ENCODE peak calls at places on chromosomes 5 and 9, in nine cellular contexts. R is tibial artery; C is transverse colon; E is fibroblast of lung; J is spleen; U is astrocyte; P is CD8-positive, alpha-beta memory T cell; S is Panc1; D is epithelial cell of esophagus. H is an unnamed sample.

GRCh38 chr5:80960531-80961375 is 590 bp downstream of the RASGRF2 start:
- DNase-seq in R (no peak), C (peak), E (peak), J (peak), U (no peak), P (peak), S (no peak), D (peak), H (peak)

GRCh38 chr9:72695365-72695764 is 174.0 kb downstream of the TMC1 start:
- DNase-seq in R (no peak), C (no peak), E (no peak), J (no peak), U (no peak), P (no peak), S (no peak), D (peak), H (no peak)

GRCh38 chr5:158599132-158599531 is 500.6 kb downstream of the EBF1 start:
- DNase-seq in R (no peak), C (no peak), E (peak), J (no peak), U (peak), P (no peak), S (no peak), D (peak), H (no peak)

GRCh38 chr5:135141303-135142268 is 107.6 kb upstream of the PITX1 start:
- DNase-seq in R (no peak), C (no peak), E (no peak), J (no peak), U (peak), P (no peak), S (no peak), D (peak), H (no peak)

GRCh38 chr9:92642041-92642451 is 27.9 kb downstream of the IPPK start:
- DNase-seq in R (no peak), C (no peak), E (no peak), J (peak), U (no peak), P (no peak), S (no peak), D (no peak), H (no peak)

GRCh38 chr5:56725709-56726108 is 89.6 kb upstream of the MAP3K1 start:
- DNase-seq in R (no peak), C (no peak), E (peak), J (no peak), U (no peak), P (no peak), S (no peak), D (no peak), H (no peak)

GRCh38 chr9:136856541-136857141 is 4.5 kb downstream of the MAMDC4 start:
- DNase-seq in R (no peak), C (peak), E (no peak), J (peak), U (no peak), P (no peak), S (no peak), D (no peak), H (no peak)

GRCh38 chr5:151477106-151477505 is 29.7 kb downstream of the SLC36A1 start:
- DNase-seq in R (no peak), C (no peak), E (peak), J (no peak), U (no peak), P (no peak), S (no peak), D (peak), H (no peak)

GRCh38 chr9:36486454-36486932 is 86.2 kb upstream of the MELK start:
- DNase-seq in R (peak), C (peak), E (no peak), J (no peak), U (no peak), P (no peak), S (no peak), D (peak), H (no peak)

GRCh38 chr9:31753756-31754155 is 630.7 kb upstream of the ACO1 start:
- DNase-seq in R (no peak), C (no peak), E (no peak), J (no peak), U (no peak), P (no peak), S (no peak), D (no peak), H (no peak)

GRCh38 chr9:74760031-74760700 is 127.6 kb downstream of the TRPM6 start:
- DNase-seq in R (no peak), C (no peak), E (peak), J (no peak), U (peak), P (no peak), S (no peak), D (peak), H (no peak)

GRCh38 chr9:129630967-129631672 is 5.2 kb downstream of the NTMT1 start:
- DNase-seq in R (no peak), C (no peak), E (no peak), J (no peak), U (peak), P (no peak), S (no peak), D (peak), H (no peak)

GRCh38 chr9:26058111-26058895 is 380.1 kb upstream of the TUSC1 start:
- DNase-seq in R (no peak), C (no peak), E (no peak), J (no peak), U (peak), P (no peak), S (no peak), D (peak), H (no peak)

GRCh38 chr9:115694014-115694413 is 459.6 kb upstream of the PAPPA start:
- DNase-seq in R (no peak), C (peak), E (peak), J (no peak), U (peak), P (no peak), S (no peak), D (peak), H (no peak)

GRCh38 chr5:108788142-108788541 is 40.4 kb downstream of the FER start:
- DNase-seq in R (peak), C (peak), E (peak), J (no peak), U (no peak), P (no peak), S (no peak), D (no peak), H (no peak)

GRCh38 chr9:530681-531080 is 310.8 kb upstream of the DMRT1 start:
- DNase-seq in R (peak), C (no peak), E (no peak), J (no peak), U (peak), P (no peak), S (no peak), D (peak), H (no peak)

GRCh38 chr5:129094087-129094923 is at the start of gene ISOC1:
- DNase-seq in R (peak), C (peak), E (peak), J (peak), U (peak), P (peak), S (peak), D (peak), H (peak)

GRCh38 chr5:60260658-60261057 is 367.1 kb upstream of the PDE4D start:
- DNase-seq in R (no peak), C (no peak), E (no peak), J (no peak), U (no peak), P (no peak), S (no peak), D (no peak), H (no peak)

GRCh38 chr5:14286574-14287399 is 143.6 kb downstream of the TRIO start:
- DNase-seq in R (no peak), C (no peak), E (no peak), J (no peak), U (no peak), P (no peak), S (no peak), D (no peak), H (no peak)

GRCh38 chr5:132905938-132906337 is 32.5 kb downstream of the LEAP2 start:
- DNase-seq in R (no peak), C (no peak), E (peak), J (no peak), U (no peak), P (no peak), S (no peak), D (peak), H (no peak)

GRCh38 chr9:114070188-114071103 is 7.7 kb downstream of the AMBP start:
- DNase-seq in R (no peak), C (no peak), E (no peak), J (peak), U (no peak), P (no peak), S (no peak), D (no peak), H (no peak)

GRCh38 chr9:133506653-133507038 is 18.1 kb downstream of the MYMK start:
- DNase-seq in R (peak), C (no peak), E (peak), J (no peak), U (peak), P (no peak), S (peak), D (no peak), H (no peak)

GRCh38 chr5:66808663-66809062 is 212.5 kb downstream of the MAST4 start:
- DNase-seq in R (no peak), C (no peak), E (no peak), J (no peak), U (no peak), P (no peak), S (no peak), D (no peak), H (no peak)

GRCh38 chr9:21029661-21030060 is 1.8 kb downstream of the HACD4 start:
- DNase-seq in R (no peak), C (no peak), E (no peak), J (no peak), U (no peak), P (no peak), S (no peak), D (no peak), H (no peak)

GRCh38 chr9:21031091-21031817 is at the start of gene HACD4:
- DNase-seq in R (peak), C (peak), E (peak), J (peak), U (peak), P (peak), S (no peak), D (peak), H (peak)

GRCh38 chr9:21030389-21031035 is 928 bp downstream of the HACD4 start:
- DNase-seq in R (no peak), C (no peak), E (peak), J (no peak), U (peak), P (no peak), S (no peak), D (peak), H (no peak)

GRCh38 chr9:21028476-21028875 is 3.0 kb downstream of the HACD4 start:
- DNase-seq in R (no peak), C (no peak), E (peak), J (no peak), U (no peak), P (no peak), S (no peak), D (no peak), H (no peak)

DNA sequence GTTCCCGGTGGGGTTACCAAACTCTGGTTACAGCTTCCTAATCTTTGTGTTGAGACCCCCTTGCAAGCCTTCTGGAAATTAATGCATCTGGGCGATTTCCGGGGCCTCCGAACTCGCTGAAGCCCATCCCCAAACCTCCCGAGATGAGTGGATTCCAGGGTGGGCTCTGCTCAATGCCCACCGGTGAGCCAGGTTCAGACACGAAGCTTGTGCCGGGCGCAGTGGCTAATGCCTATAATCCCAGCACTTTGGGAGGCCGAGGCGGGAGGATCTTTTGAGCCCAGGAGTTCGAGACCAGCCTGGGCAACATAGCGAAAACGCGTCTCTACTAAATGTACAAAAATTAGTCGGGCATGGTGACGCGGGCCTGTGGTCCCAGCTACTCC is 371 bp upstream of the HACD4 start:
- DNase-seq in R (no peak), C (no peak), E (no peak), J (no peak), U (no peak), P (no peak), S (no peak), D (no peak), H (no peak)
- H3K4me3 ChIP-seq in R (peak), C (peak), E (peak), J (peak), U (peak), P (peak), S (peak), D (peak), H (peak)

GRCh38 chr5:16737620-16738364 is 121.0 kb upstream of the RETREG1 start:
- DNase-seq in R (no peak), C (peak), E (no peak), J (no peak), U (no peak), P (no peak), S (no peak), D (no peak), H (no peak)
- H3K4me3 ChIP-seq in R (no peak), C (peak), E (no peak), J (no peak), U (no peak), P (no peak), S (no peak), D (peak), H (no peak)

GRCh38 chr5:95619096-95619495 is 791 bp upstream of the GPR150 start:
- DNase-seq in R (no peak), C (no peak), E (no peak), J (no peak), U (peak), P (no peak), S (no peak), D (no peak), H (no peak)

GRCh38 chr5:95619518-95620029 is 313 bp upstream of the GPR150 start:
- DNase-seq in R (no peak), C (no peak), E (no peak), J (no peak), U (no peak), P (no peak), S (no peak), D (no peak), H (no peak)

GRCh38 chr5:95620030-95620869 is at the start of gene GPR150:
- DNase-seq in R (no peak), C (peak), E (no peak), J (peak), U (peak), P (peak), S (no peak), D (peak), H (peak)

GRCh38 chr5:95621839-95622629 is 2.1 kb downstream of the GPR150 start:
- DNase-seq in R (no peak), C (peak), E (no peak), J (no peak), U (no peak), P (peak), S (no peak), D (no peak), H (peak)

GRCh38 chr5:95620870-95621838 is 1.3 kb downstream of the GPR150 start:
- DNase-seq in R (no peak), C (peak), E (no peak), J (peak), U (no peak), P (peak), S (no peak), D (peak), H (no peak)
- H3K4me3 ChIP-seq in R (peak), C (peak), E (peak), J (peak), U (peak), P (peak), S (peak), D (peak), H (peak)

DNA sequence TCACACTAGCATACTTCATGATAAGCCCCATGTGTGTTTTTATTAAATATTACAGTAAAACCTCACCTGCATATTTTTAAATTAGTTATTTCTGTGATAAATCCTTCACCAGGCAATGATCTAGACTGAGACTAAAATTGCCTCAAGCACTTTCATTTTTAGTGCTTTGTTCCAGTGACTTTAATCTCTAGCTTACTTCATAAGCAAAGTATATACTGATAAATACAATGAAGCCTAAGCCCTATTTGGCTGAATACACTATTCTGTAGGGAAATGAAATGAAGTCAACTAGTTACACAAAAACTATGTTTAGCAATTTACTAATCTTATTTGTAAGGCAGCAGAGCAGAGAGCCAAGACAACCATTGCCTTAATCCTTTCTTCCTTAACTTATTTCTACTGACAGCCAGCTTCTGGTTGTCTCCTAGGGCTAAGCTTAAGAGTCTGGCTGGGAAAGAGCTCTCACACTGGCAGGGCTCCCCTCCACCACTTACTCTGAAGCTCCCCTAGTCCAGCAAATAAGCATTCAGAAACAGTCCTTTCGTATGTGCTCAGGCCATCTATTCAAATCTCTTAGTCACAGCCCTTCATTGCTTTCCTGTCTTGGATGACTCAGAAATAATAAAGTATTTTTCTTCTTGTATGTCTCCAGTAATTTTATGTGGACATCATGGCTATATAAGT is 31.4 kb upstream of the MTAP start:
- DNase-seq in R (no peak), C (no peak), E (peak), J (no peak), U (peak), P (no peak), S (no peak), D (peak), H (no peak)
- H3K4me3 ChIP-seq in R (no peak), C (no peak), E (no peak), J (no peak), U (no peak), P (no peak), S (no peak), D (no peak), H (no peak)

GRCh38 chr9:131700765-131701433 is 39.0 kb downstream of the RAPGEF1 start:
- DNase-seq in R (no peak), C (no peak), E (no peak), J (no peak), U (no peak), P (no peak), S (no peak), D (no peak), H (no peak)

GRCh38 chr9:131700076-131700475 is 39.8 kb downstream of the RAPGEF1 start:
- DNase-seq in R (no peak), C (no peak), E (no peak), J (no peak), U (no peak), P (no peak), S (no peak), D (no peak), H (no peak)

GRCh38 chr9:131697908-131698714 is 41.8 kb downstream of the RAPGEF1 start:
- DNase-seq in R (peak), C (no peak), E (no peak), J (no peak), U (no peak), P (no peak), S (no peak), D (no peak), H (no peak)

GRCh38 chr9:131697097-131697496 is 42.8 kb downstream of the RAPGEF1 start:
- DNase-seq in R (peak), C (no peak), E (peak), J (no peak), U (peak), P (no peak), S (no peak), D (no peak), H (no peak)

DNA sequence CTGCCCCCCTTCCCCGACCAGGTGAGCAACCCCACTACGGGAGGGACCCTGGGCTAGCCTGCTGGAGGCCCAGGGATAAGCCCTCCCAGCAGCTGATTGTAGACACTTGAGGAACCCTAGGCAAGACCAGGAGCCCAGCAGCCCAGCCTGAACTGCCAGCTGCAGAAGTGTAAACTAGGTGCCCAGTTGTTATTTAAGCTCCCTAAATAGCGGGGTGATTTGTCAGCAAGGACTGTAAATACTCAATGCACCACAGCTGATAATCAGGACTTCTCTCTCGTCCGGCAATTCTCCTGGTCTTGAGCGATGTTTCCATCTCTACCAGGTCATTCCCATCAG is 41.2 kb downstream of the RAPGEF1 start:
- DNase-seq in R (no peak), C (no peak), E (no peak), J (no peak), U (no peak), P (no peak), S (no peak), D (no peak), H (no peak)
- H3K4me3 ChIP-seq in R (no peak), C (no peak), E (no peak), J (no peak), U (no peak), P (no peak), S (no peak), D (no peak), H (no peak)

H was measured in effector memory CD4-positive, alpha-beta T cell.